ENCODE peak calls at places on chromosomes 11 and 22, in five cellular contexts. N is GM20000, S is HCT116, P is cardiac muscle cell, H is astrocyte of the cerebellum. D is an unnamed sample.

GRCh38 chr11:94623120-94623735 is 56.1 kb downstream of the PIWIL4 start:
- DNase-seq in S (peak), H (peak), P (peak), N (peak), D (peak)

GRCh38 chr22:37979782-37980181 is 4.6 kb downstream of the SOX10 start:
- DNase-seq in N (no peak), S (no peak), P (no peak), H (no peak), D (no peak)

GRCh38 chr11:108122166-108122628 is 830 bp downstream of the ACAT1 start:
- DNase-seq in S (no peak), N (no peak), P (no peak), H (no peak), D (no peak)

GRCh38 chr11:78961938-78962701 is 387.5 kb upstream of the NARS2 start:
- DNase-seq in P (peak), S (no peak), H (peak), N (no peak), D (peak)

GRCh38 chr11:12293486-12293885 is 83.9 kb upstream of the PARVA start:
- DNase-seq in S (no peak), N (no peak), H (no peak), P (no peak), D (no peak)

GRCh38 chr11:93844568-93844967 is 5.8 kb downstream of the VSTM5 start:
- DNase-seq in H (no peak), P (no peak), N (no peak), S (no peak), D (no peak)

GRCh38 chr11:9003573-9004309 is at the start of gene NRIP3:
- DNase-seq in P (peak), H (peak), N (peak), S (no peak), D (peak)

GRCh38 chr11:77654770-77655434 is 17.3 kb upstream of the CLNS1A start:
- DNase-seq in H (no peak), N (no peak), P (no peak), S (no peak), D (no peak)

GRCh38 chr22:29146101-29146560 is 59.6 kb upstream of the EMID1 start:
- DNase-seq in N (no peak), H (no peak), S (no peak), P (no peak), D (no peak)

GRCh38 chr11:126926376-126926791 is 74.2 kb downstream of the KIRREL3 start:
- DNase-seq in N (no peak), P (no peak), H (peak), S (no peak), D (no peak)

GRCh38 chr22:29445508-29445907 is 7.1 kb downstream of the RFPL1 start:
- DNase-seq in P (no peak), S (no peak), N (no peak), H (no peak), D (no peak)

GRCh38 chr11:45436966-45437365 is 150.8 kb upstream of the SYT13 start:
- DNase-seq in P (no peak), H (no peak), N (no peak), S (no peak), D (no peak)

GRCh38 chr11:111698852-111699559 is 67.2 kb downstream of the PPP2R1B start:
- DNase-seq in H (no peak), P (no peak), S (no peak), N (no peak), D (no peak)

GRCh38 chr11:133476570-133477262 is 55.6 kb downstream of the OPCML start:
- DNase-seq in H (no peak), S (no peak), N (no peak), P (peak), D (no peak)

GRCh38 chr22:43827926-43828710 is 16.0 kb upstream of the EFCAB6 start:
- DNase-seq in N (no peak), H (no peak), S (no peak), P (no peak), D (no peak)

GRCh38 chr22:48742556-48743343 is 1084.9 kb downstream of the BRD1 start:
- DNase-seq in S (no peak), P (no peak), H (no peak), N (no peak), D (no peak)

GRCh38 chr22:19844423-19845368 is 10.0 kb downstream of the GNB1L start:
- DNase-seq in S (no peak), P (no peak), N (no peak), H (no peak), D (no peak)

GRCh38 chr11:87180743-87181142 is 143.0 kb downstream of the TMEM135 start:
- DNase-seq in H (peak), N (no peak), S (no peak), P (no peak), D (no peak)

DNA sequence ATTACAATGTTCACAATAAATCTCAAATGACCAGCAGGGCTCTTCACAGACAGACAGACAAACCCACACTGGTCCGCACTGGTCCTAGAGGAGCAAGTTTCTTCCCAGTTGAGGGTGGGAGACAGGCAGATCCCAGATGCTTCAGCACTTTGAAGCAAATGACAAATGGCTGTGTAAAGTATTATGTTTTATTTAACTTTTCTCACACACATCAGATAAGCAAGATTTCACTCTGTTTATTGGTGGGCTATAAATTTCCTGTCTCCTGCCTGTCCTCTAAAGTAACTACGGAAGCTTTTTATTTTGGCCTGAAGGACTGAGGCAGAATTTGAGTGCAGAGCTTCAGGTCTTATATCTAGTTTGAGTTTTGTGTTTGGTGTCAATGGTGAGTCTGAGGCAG is 174.7 kb upstream of the MTNR1B start:
- DNase-seq in N (no peak), H (no peak), P (no peak), S (no peak), D (no peak)
- TF ChIP-seq CTCF in N (no peak), H (no peak), P (no peak), S (no peak), D (no peak)

DNA sequence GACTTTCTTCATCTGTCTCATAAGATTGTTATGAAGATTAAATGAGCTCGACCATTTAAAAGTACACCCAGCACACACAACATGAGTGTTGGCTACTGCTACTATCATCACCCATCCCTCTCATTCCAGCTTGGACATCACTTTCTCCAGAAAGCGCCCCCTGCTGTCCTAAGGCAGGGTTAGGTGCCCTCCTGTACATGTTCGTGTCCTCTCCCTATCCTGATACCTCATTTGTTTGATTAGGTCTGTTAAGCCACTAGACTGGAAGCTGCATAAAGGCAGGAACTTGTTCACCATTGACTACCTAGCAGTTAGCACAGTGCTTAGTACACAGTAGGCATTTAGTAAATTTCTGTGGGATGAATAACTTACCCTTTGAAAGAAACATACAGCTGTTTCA is 85.5 kb downstream of the ENTHD1 start:
- DNase-seq in H (no peak), S (peak), N (no peak), P (no peak), D (no peak)
- TF ChIP-seq CTCF in H (no peak), S (peak), N (peak), P (peak), D (peak)

GRCh38 chr11:22177186-22177585 is 15.7 kb upstream of the ANO5 start:
- DNase-seq in N (no peak), H (no peak), S (no peak), P (no peak), D (no peak)
- TF ChIP-seq CTCF in N (no peak), H (no peak), S (peak), P (no peak), D (peak)

GRCh38 chr22:24011735-24012068 is 598 bp downstream of the CABIN1 start:
- DNase-seq in P (no peak), H (no peak), S (no peak), N (no peak), D (no peak)

GRCh38 chr22:24021304-24021703 is 10.2 kb downstream of the CABIN1 start:
- DNase-seq in H (no peak), S (no peak), P (no peak), N (no peak), D (no peak)

DNA sequence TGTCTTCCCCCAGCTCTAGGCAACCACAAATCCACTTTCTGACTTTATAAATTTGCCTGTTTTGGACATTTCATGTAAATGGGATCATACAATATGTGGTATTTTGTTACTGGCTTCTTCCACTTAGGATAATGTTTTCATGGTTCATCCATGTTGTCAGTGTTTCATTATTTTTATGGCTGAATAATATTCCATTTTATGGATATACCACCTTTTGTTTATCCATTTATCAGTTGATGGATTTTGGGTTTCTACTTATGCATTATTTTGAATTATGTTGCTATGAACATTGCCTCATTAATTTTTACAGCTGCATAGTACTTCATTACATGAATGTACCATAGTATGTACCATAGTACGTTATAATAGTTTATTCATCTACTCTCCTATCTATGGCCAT is 5.1 kb downstream of the CABIN1 start:
- DNase-seq in N (no peak), H (no peak), P (no peak), S (no peak), D (no peak)
- TF ChIP-seq CTCF in N (no peak), H (no peak), P (no peak), S (no peak), D (no peak)

GRCh38 chr11:47248664-47249377 is at the start of gene ACP2:
- DNase-seq in P (peak), S (peak), N (peak), H (no peak), D (peak)
- TF ChIP-seq CTCF in P (peak), S (peak), N (peak), H (peak), D (no peak)

GRCh38 chr11:125745979-125746378 is at the start of gene PATE1:
- DNase-seq in P (no peak), H (no peak), N (no peak), S (no peak), D (no peak)

GRCh38 chr11:125756050-125756449 is 10.0 kb downstream of the PATE1 start:
- DNase-seq in P (no peak), H (no peak), N (no peak), S (no peak), D (no peak)

GRCh38 chr11:125750629-125751028 is 4.5 kb downstream of the PATE1 start:
- DNase-seq in H (no peak), N (no peak), P (no peak), S (no peak), D (no peak)
- TF ChIP-seq CTCF in H (no peak), N (no peak), P (no peak), S (peak), D (no peak)

GRCh38 chr11:63343130-63343529 is 26.5 kb upstream of the SLC22A9 start:
- DNase-seq in P (no peak), N (no peak), S (no peak), H (no peak), D (no peak)
- TF ChIP-seq CTCF in P (no peak), N (no peak), S (no peak), H (no peak), D (no peak)

GRCh38 chr11:113538801-113539200 is 63.6 kb upstream of the DRD2 start:
- DNase-seq in N (no peak), H (no peak), S (no peak), P (no peak), D (no peak)

GRCh38 chr11:113542420-113542819 is 67.2 kb upstream of the DRD2 start:
- DNase-seq in S (no peak), P (no peak), H (no peak), N (no peak), D (no peak)

GRCh38 chr11:113540416-113541330 is 65.5 kb upstream of the DRD2 start:
- DNase-seq in P (no peak), H (no peak), N (no peak), S (no peak), D (no peak)
- TF ChIP-seq CTCF in P (no peak), H (no peak), N (no peak), S (peak), D (no peak)

GRCh38 chr11:30914143-30914762 is 328.1 kb upstream of the MPPED2 start:
- DNase-seq in S (peak), H (peak), N (peak), P (peak), D (peak)
- TF ChIP-seq CTCF in S (peak), H (peak), N (peak), P (peak), D (no peak)

GRCh38 chr11:70503878-70504240 is 105.5 kb downstream of the CTTN start:
- DNase-seq in P (no peak), S (no peak), N (no peak), H (no peak), D (peak)
- TF ChIP-seq CTCF in P (no peak), S (peak), N (peak), H (peak), D (no peak)

D was measured in endothelial cell.